ENCODE peak calls at places on chromosomes 6 and 20, in four cellular contexts. P is AG08395, A is heart right ventricle, H is occipital lobe. Y is an unnamed sample.

GRCh38 chr6:154080434-154081189 is 41.6 kb downstream of the OPRM1 start:
- DNase-seq in H (no peak), P (no peak), A (no peak), Y (no peak)

GRCh38 chr20:2122921-2123320 is 21.3 kb downstream of the STK35 start:
- DNase-seq in H (no peak), A (no peak), P (no peak), Y (peak; percentile 57)

GRCh38 chr6:54614499-54615195 is 231.9 kb upstream of the FAM83B start:
- DNase-seq in H (no peak), A (no peak), P (no peak), Y (no peak)

GRCh38 chr6:6712979-6713514 is 124.5 kb downstream of the LY86 start:
- DNase-seq in H (no peak), A (no peak), P (peak; percentile 26), Y (peak; percentile 44)

GRCh38 chr6:169752074-169752623 is 727 bp downstream of the ERMARD start:
- DNase-seq in H (no peak), P (no peak), A (no peak), Y (peak; percentile 4)

GRCh38 chr6:25452027-25452426 is 172.9 kb downstream of the CARMIL1 start:
- DNase-seq in H (no peak), P (no peak), A (no peak), Y (no peak)

GRCh38 chr6:11538049-11538798 is 675 bp downstream of the TMEM170B start:
- DNase-seq in H (no peak), P (no peak), A (peak; percentile 32), Y (no peak)

GRCh38 chr6:146209942-146210341 is 181.1 kb downstream of the GRM1 start:
- DNase-seq in P (no peak), H (no peak), A (no peak), Y (no peak)

GRCh38 chr6:50285735-50286134 is 236.0 kb upstream of the DEFB112 start:
- DNase-seq in A (no peak), P (no peak), H (no peak), Y (no peak)

GRCh38 chr6:62652692-62653328 is 366.8 kb upstream of the KHDRBS2 start:
- DNase-seq in A (no peak), P (no peak), H (no peak), Y (peak; percentile 1)

GRCh38 chr6:69918766-69919165 is 52.4 kb downstream of the COL19A1 start:
- DNase-seq in P (no peak), A (no peak), H (no peak), Y (no peak)

GRCh38 chr6:138724015-138724414 is 49.6 kb upstream of the CCDC28A start:
- DNase-seq in A (peak; percentile 34), P (no peak), H (no peak), Y (peak; percentile 1)

Y was measured in AG10803.